ENCODE peak calls at places on chromosome 2, in seven cellular contexts. D is activated naive CD4-positive, alpha-beta T cell treated with anti-CD3 and anti-CD28 coated beads for 36 hours; E is activated naive CD8-positive, alpha-beta T cell treated with anti-CD3 and anti-CD28 coated beads, Interleukin-2, amount 10 ng/mL, durations not matched to agents 7 days and 5 days; M is CD4-positive, alpha-beta T cell; A is GM12892; U is EH; K is activated T-cell treated with anti-CD3 and anti-CD28 coated beads for 1 hour. O is an unnamed sample.

GRCh38 chr2:226791056-226791486 is 8.5 kb downstream of the IRS1 start:
- DNase-seq in U (peak), D (peak), A (no peak), K (no peak), E (no peak), M (no peak), O (peak)

GRCh38 chr2:233385489-233386044 is 31.3 kb downstream of the DGKD start:
- DNase-seq in M (no peak), U (no peak), K (peak), D (peak), A (peak), E (peak), O (no peak)

GRCh38 chr2:201057089-201057499 is 14.4 kb downstream of the HYCC2 start:
- DNase-seq in A (no peak), D (no peak), K (no peak), M (no peak), U (peak), E (no peak), O (peak)

GRCh38 chr2:138244400-138245001 is 257.1 kb upstream of the SPOPL start:
- DNase-seq in A (no peak), U (peak), K (no peak), M (no peak), D (no peak), E (no peak), O (peak)

GRCh38 chr2:239162141-239162821 is 238.5 kb downstream of the HDAC4 start:
- DNase-seq in K (no peak), U (no peak), E (peak), D (no peak), A (no peak), M (no peak), O (no peak)

GRCh38 chr2:239697765-239698164 is 296.9 kb upstream of the HDAC4 start:
- DNase-seq in U (no peak), A (no peak), E (no peak), D (no peak), M (no peak), K (no peak), O (no peak)

GRCh38 chr2:24342110-24342910 is 18.0 kb downstream of the ITSN2 start:
- DNase-seq in D (no peak), M (no peak), K (no peak), U (peak), A (no peak), E (no peak), O (peak)

GRCh38 chr2:86020984-86021383 is 84.7 kb downstream of the POLR1A start:
- DNase-seq in A (no peak), E (no peak), M (no peak), U (peak), D (no peak), K (no peak), O (no peak)

GRCh38 chr2:152098798-152099654 is at the start of gene CACNB4:
- DNase-seq in E (peak), D (peak), A (peak), U (peak), M (no peak), K (no peak), O (peak)

O was measured in fibroblast of mammary gland.